ENCODE peak calls at places on chromosomes 3 and 15, in nine cellular contexts. A is lung, E is heart right ventricle, N is A673, H is cardiac muscle cell, T is mesenchymal stem cell, D is hepatocyte, F is A549, W is HepG2. G is an unnamed sample.

GRCh38 chr3:64354221-64354620 is 129.0 kb upstream of the PRICKLE2 start:
- DNase-seq in E (no peak), H (no peak), W (no peak), T (peak), A (no peak), N (no peak), D (no peak), F (no peak), G (no peak)

GRCh38 chr3:132549890-132550578 is 47.0 kb upstream of the ACKR4 start:
- DNase-seq in A (no peak), E (no peak), T (peak), H (peak), W (no peak), F (no peak), N (no peak), D (no peak), G (no peak)

GRCh38 chr3:13229291-13229949 is 156.2 kb upstream of the IQSEC1 start:
- DNase-seq in H (peak), E (no peak), W (peak), F (peak), N (peak), A (no peak), D (no peak), T (no peak), G (peak)

GRCh38 chr3:38190481-38190881 is 25.1 kb downstream of the OXSR1 start:
- DNase-seq in W (no peak), A (no peak), N (no peak), H (no peak), F (no peak), D (no peak), E (no peak), T (no peak), G (no peak)

GRCh38 chr3:127061641-127062040 is 78.7 kb downstream of the PLXNA1 start:
- DNase-seq in E (no peak), W (no peak), A (no peak), D (no peak), H (no peak), T (no peak), F (no peak), N (no peak), G (no peak)

GRCh38 chr3:143847787-143848631 is at the start of gene SLC9A9:
- DNase-seq in T (peak), W (no peak), F (no peak), E (peak), N (peak), H (peak), D (peak), A (no peak), G (peak)

GRCh38 chr3:129276385-129276784 is 2.3 kb upstream of the HMCES start:
- DNase-seq in N (no peak), E (no peak), W (no peak), F (no peak), A (no peak), H (no peak), T (no peak), D (no peak), G (peak)

GRCh38 chr3:23712656-23713559 is 92.8 kb upstream of the UBE2E1 start:
- DNase-seq in W (no peak), H (peak), F (peak), E (no peak), D (peak), A (no peak), T (peak), N (no peak), G (no peak)

GRCh38 chr3:124653788-124654469 is 76.3 kb upstream of the UMPS start:
- DNase-seq in T (no peak), F (no peak), D (no peak), W (peak), N (no peak), E (no peak), A (no peak), H (no peak), G (no peak)

GRCh38 chr3:16837602-16838001 is 47.2 kb upstream of the PLCL2 start:
- DNase-seq in T (no peak), F (no peak), N (no peak), D (no peak), H (no peak), A (no peak), W (no peak), E (peak), G (no peak)

GRCh38 chr3:128351476-128352085 is 115.1 kb downstream of the DNAJB8 start:
- DNase-seq in N (no peak), T (no peak), E (no peak), D (no peak), F (no peak), A (no peak), H (no peak), W (no peak), G (no peak)

GRCh38 chr15:77537006-77537405 is 95.7 kb downstream of the LINGO1 start:
- DNase-seq in W (no peak), H (no peak), F (no peak), D (no peak), A (no peak), N (no peak), T (no peak), E (no peak), G (no peak)

GRCh38 chr3:126109860-126110235 is 25.9 kb upstream of the SLC41A3 start:
- DNase-seq in H (no peak), N (no peak), D (peak), W (no peak), T (no peak), A (no peak), F (no peak), E (no peak), G (no peak)

GRCh38 chr3:138923531-138923994 is 23.4 kb downstream of the FOXL2 start:
- DNase-seq in A (peak), N (peak), W (peak), H (peak), F (peak), D (peak), E (peak), T (peak), G (peak)

GRCh38 chr3:114499986-114500385 is 206.2 kb downstream of the TIGIT start:
- DNase-seq in E (no peak), F (no peak), D (no peak), T (peak), W (no peak), A (no peak), H (peak), N (no peak), G (no peak)

GRCh38 chr3:149512073-149512782 is 37.7 kb downstream of the TM4SF4 start:
- DNase-seq in F (peak), E (peak), H (peak), A (peak), W (peak), D (peak), T (peak), N (peak), G (peak)

GRCh38 chr3:123799544-123800351 is 84.4 kb downstream of the MYLK start:
- DNase-seq in H (peak), E (no peak), D (peak), A (no peak), N (no peak), F (peak), T (no peak), W (peak), G (no peak)

GRCh38 chr15:80588801-80589200 is 106.3 kb upstream of the ABHD17C start:
- DNase-seq in A (no peak), E (no peak), H (peak), W (peak), D (peak), T (peak), F (peak), N (no peak), G (no peak)

GRCh38 chr3:196012481-196012880 is 69.4 kb downstream of the TFRC start:
- DNase-seq in D (no peak), F (no peak), A (no peak), T (no peak), E (no peak), N (no peak), W (no peak), H (peak), G (no peak)

GRCh38 chr15:92883643-92884458 is 16.3 kb upstream of the CHD2 start:
- DNase-seq in F (peak), N (no peak), A (no peak), D (peak), W (no peak), H (peak), T (peak), E (no peak), G (peak)

GRCh38 chr3:175743733-175744400 is 884.7 kb downstream of the NAALADL2 start:
- DNase-seq in H (peak), F (peak), W (no peak), N (no peak), T (peak), D (no peak), A (no peak), E (no peak), G (no peak)

GRCh38 chr3:120688121-120688520 is 6.1 kb upstream of the HGD start:
- DNase-seq in W (no peak), D (no peak), A (no peak), F (no peak), H (peak), E (no peak), N (no peak), T (peak), G (peak)

GRCh38 chr3:66693461-66693912 is 192.7 kb upstream of the LRIG1 start:
- DNase-seq in T (no peak), E (peak), D (no peak), A (no peak), H (peak), F (no peak), W (no peak), N (peak), G (no peak)

GRCh38 chr3:71478568-71478967 is 105.0 kb downstream of the FOXP1 start:
- DNase-seq in N (no peak), T (peak), W (no peak), F (no peak), A (no peak), E (no peak), D (no peak), H (no peak), G (no peak)

GRCh38 chr3:30548605-30549004 is 57.8 kb upstream of the TGFBR2 start:
- DNase-seq in F (peak), N (peak), A (no peak), T (no peak), W (no peak), E (no peak), D (no peak), H (no peak), G (peak)

GRCh38 chr3:129277829-129278271 is 820 bp upstream of the HMCES start:
- DNase-seq in E (no peak), N (peak), H (peak), W (no peak), A (no peak), D (peak), F (peak), T (peak), G (peak)

GRCh38 chr3:136194409-136195257 is 1.5 kb downstream of the MSL2 start:
- DNase-seq in A (peak), W (no peak), E (no peak), F (no peak), D (peak), N (peak), T (peak), H (no peak), G (peak)

GRCh38 chr3:52046186-52046913 is 10.0 kb downstream of the DUSP7 start:
- DNase-seq in D (peak), N (peak), T (peak), A (peak), F (peak), W (no peak), H (peak), E (no peak), G (no peak)

GRCh38 chr3:39748002-39748401 is 61.4 kb upstream of the MYRIP start:
- DNase-seq in W (no peak), T (no peak), A (no peak), F (no peak), N (no peak), H (no peak), E (no peak), D (no peak), G (no peak)

GRCh38 chr3:37315669-37316068 is 141.3 kb upstream of the LRRFIP2 start:
- DNase-seq in N (no peak), D (no peak), F (no peak), T (no peak), W (no peak), A (no peak), E (no peak), H (no peak), G (no peak)

GRCh38 chr3:184448321-184449160 is 68.7 kb downstream of the CHRD start:
- DNase-seq in D (peak), T (peak), F (peak), W (no peak), A (peak), N (peak), H (peak), E (no peak), G (no peak)

GRCh38 chr3:65619391-65620298 is 419.1 kb downstream of the MAGI1 start:
- DNase-seq in W (no peak), T (peak), D (no peak), N (peak), F (no peak), E (no peak), H (peak), A (no peak), G (no peak)

GRCh38 chr3:85003479-85003878 is 44.7 kb downstream of the CADM2 start:
- DNase-seq in A (no peak), F (no peak), W (no peak), T (no peak), N (no peak), H (no peak), E (no peak), D (no peak), G (no peak)

GRCh38 chr15:101332061-101332467 is 37.0 kb upstream of the SNRPA1 start:
- DNase-seq in F (no peak), D (no peak), H (no peak), T (no peak), E (no peak), A (no peak), N (no peak), W (no peak), G (no peak)

GRCh38 chr3:149371001-149371722 is 6.3 kb downstream of the TM4SF1 start:
- DNase-seq in A (no peak), E (no peak), F (peak), T (peak), H (peak), D (peak), W (peak), N (peak), G (no peak)

GRCh38 chr3:31250116-31250813 is 282.5 kb upstream of the STT3B start:
- DNase-seq in N (no peak), F (no peak), A (no peak), W (no peak), T (no peak), D (no peak), E (no peak), H (no peak), G (no peak)

GRCh38 chr3:10450494-10451440 is 54.6 kb downstream of the ATP2B2 start:
- DNase-seq in H (no peak), A (no peak), E (no peak), T (no peak), W (no peak), F (no peak), N (no peak), D (no peak), G (no peak)

GRCh38 chr3:123090700-123091585 is 24.1 kb downstream of the PDIA5 start:
- DNase-seq in D (no peak), F (no peak), E (no peak), H (no peak), N (peak), A (no peak), T (no peak), W (no peak), G (no peak)

GRCh38 chr15:45201557-45202246 is 13.9 kb upstream of the SHF start:
- DNase-seq in D (no peak), E (no peak), W (no peak), N (no peak), A (no peak), T (no peak), H (no peak), F (no peak), G (no peak)

GRCh38 chr15:57927091-57927631 is 138.3 kb downstream of the ALDH1A2 start:
- DNase-seq in T (no peak), H (no peak), A (peak), D (no peak), E (no peak), N (no peak), F (no peak), W (no peak), G (no peak)

DNA sequence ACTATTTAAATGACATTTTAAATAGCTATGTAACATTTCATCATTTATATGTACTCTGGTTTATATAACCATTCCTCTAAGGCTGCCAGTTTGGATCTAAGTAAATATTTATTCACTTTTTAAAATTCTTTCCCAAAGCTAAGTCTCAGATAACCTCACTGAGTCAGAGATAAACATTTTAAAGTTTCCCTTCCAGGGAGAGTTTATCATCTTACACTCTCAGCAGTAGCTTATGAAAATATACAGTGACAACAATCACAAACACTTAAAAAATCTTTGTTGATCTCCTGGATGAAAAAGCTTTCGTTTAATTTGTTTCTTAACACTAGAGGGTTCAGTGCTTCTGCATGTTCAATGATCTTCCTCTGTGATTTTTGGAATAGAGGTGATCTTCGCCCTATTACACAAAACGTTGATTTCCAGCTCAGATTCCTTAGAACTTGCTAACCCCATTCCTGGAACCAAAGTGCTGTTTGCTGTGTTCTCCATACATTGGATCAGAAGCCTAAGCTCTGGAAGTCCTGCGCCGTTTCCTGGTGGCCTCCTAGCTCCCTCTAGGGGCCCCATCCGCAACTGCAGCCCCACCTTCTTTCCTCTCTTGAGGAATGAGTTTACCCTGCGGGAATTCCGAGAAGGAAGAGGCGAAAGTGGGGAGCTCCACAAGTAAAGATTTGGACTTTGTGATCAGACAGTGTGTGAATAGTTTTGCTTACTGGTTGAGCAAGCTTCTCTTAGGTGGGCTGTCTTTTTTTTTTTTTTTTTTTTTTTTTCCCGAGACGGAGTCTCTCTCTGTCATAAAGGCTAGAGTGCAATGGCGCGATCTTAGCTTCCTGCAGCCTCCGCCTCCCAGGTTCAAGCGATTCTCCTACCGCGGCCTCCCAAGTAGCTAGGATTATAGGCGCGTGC is 29.3 kb upstream of the SACM1L start:
- DNase-seq in W (peak), H (peak), F (peak), T (peak), E (peak), A (peak), D (peak), N (peak), G (peak)
- H3K27ac ChIP-seq in W (no peak), H (no peak), F (peak), T (no peak), E (no peak), A (no peak), D (peak), N (no peak), G (no peak)

DNA sequence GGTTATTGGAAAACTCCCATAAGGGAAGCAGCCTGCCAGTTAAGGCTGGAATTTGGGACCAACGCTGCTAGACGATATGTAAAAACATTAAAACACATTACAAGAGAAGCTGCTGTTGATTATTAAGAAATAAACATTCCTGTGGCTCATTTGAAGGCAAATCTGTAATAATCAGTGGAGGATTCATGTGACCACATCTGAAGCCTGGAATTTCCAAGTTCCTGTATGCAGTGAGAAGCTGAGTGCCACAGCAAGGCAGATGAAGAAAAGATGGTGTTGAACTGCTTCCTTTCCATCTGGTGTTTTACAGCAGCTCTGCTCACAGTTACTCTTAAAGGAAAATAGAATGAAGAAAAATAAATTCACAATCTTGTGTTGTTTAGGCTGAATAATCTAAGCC is 139.3 kb upstream of the ROBO2 start:
- DNase-seq in F (no peak), T (peak), H (no peak), W (no peak), N (no peak), D (no peak), E (no peak), A (no peak), G (no peak)
- H3K27ac ChIP-seq in F (no peak), T (no peak), H (no peak), W (no peak), N (no peak), D (no peak), E (no peak), A (no peak), G (no peak)

GRCh38 chr15:31349233-31350141 is 22.9 kb downstream of the KLF13 start:
- DNase-seq in H (no peak), E (no peak), D (no peak), N (no peak), W (no peak), F (no peak), T (no peak), A (no peak), G (no peak)

GRCh38 chr15:31352911-31353811 is 26.5 kb downstream of the KLF13 start:
- DNase-seq in T (peak), A (no peak), N (peak), E (peak), H (peak), W (no peak), D (peak), F (no peak), G (peak)

GRCh38 chr15:31353931-31354330 is 27.3 kb downstream of the KLF13 start:
- DNase-seq in A (no peak), F (no peak), T (peak), D (no peak), N (no peak), W (no peak), H (peak), E (peak), G (no peak)

GRCh38 chr15:31350771-31351170 is 24.1 kb downstream of the KLF13 start:
- DNase-seq in N (no peak), E (no peak), D (no peak), T (no peak), W (no peak), A (no peak), H (no peak), F (no peak), G (no peak)

GRCh38 chr15:31352283-31352880 is 25.7 kb downstream of the KLF13 start:
- DNase-seq in H (peak), T (no peak), F (no peak), N (no peak), W (no peak), D (no peak), A (no peak), E (peak), G (no peak)
- H3K27ac ChIP-seq in H (peak), T (no peak), F (no peak), N (peak), W (no peak), D (peak), A (peak), E (peak), G (peak)

GRCh38 chr15:83066761-83067637 is at the start of gene BTBD1:
- DNase-seq in W (peak), N (peak), T (peak), A (peak), H (peak), E (peak), D (peak), F (peak), G (peak)
- H3K27ac ChIP-seq in W (peak), N (peak), T (peak), A (peak), H (peak), E (peak), D (peak), F (peak), G (peak)

GRCh38 chr3:152389316-152389934 is 120.7 kb downstream of the MBNL1 start:
- DNase-seq in A (no peak), H (no peak), W (no peak), T (no peak), F (no peak), E (no peak), D (no peak), N (no peak), G (no peak)

GRCh38 chr3:152388631-152389030 is 119.9 kb downstream of the MBNL1 start:
- DNase-seq in D (no peak), H (no peak), W (no peak), T (no peak), A (no peak), F (no peak), N (no peak), E (no peak), G (no peak)

GRCh38 chr3:152392474-152392873 is 123.7 kb downstream of the MBNL1 start:
- DNase-seq in A (no peak), E (no peak), D (no peak), H (no peak), T (peak), F (no peak), N (no peak), W (no peak), G (no peak)

GRCh38 chr3:152390647-152391046 is 121.9 kb downstream of the MBNL1 start:
- DNase-seq in W (no peak), N (no peak), D (no peak), H (no peak), E (no peak), A (no peak), T (no peak), F (no peak), G (no peak)

GRCh38 chr3:152391671-152392070 is 122.9 kb downstream of the MBNL1 start:
- DNase-seq in W (no peak), N (no peak), H (no peak), A (no peak), E (no peak), F (no peak), D (no peak), T (no peak), G (no peak)
- H3K27ac ChIP-seq in W (no peak), N (no peak), H (no peak), A (no peak), E (no peak), F (peak), D (no peak), T (no peak), G (no peak)